ENCODE peak calls at places on chromosomes 11 and 22, in six cellular contexts. U, Y, M, K, G and R are unnamed samples.
A peak's percentile ranks its signal among the peaks of the same experiment; 100 is the strongest.

GRCh38 chr11:62392944-62393628 is 25.7 kb upstream of the SCGB1A1 start:
- DNase-seq in G (peak; percentile 54), M (no peak), K (peak; percentile 47), Y (no peak), U (no peak), R (no peak)

GRCh38 chr11:130189492-130190210 is 30.1 kb downstream of the ST14 start:
- DNase-seq in U (no peak), M (no peak), Y (no peak), G (no peak), K (no peak), R (no peak)

GRCh38 chr22:40001800-40002577 is 7.2 kb downstream of the FAM83F start:
- DNase-seq in Y (no peak), M (no peak), U (no peak), K (no peak), G (no peak), R (no peak)

GRCh38 chr11:24046731-24047130 is 450.1 kb upstream of the LUZP2 start:
- DNase-seq in Y (no peak), K (no peak), M (no peak), U (no peak), G (no peak), R (peak; percentile 4)

GRCh38 chr11:118651820-118652219 is 27.6 kb downstream of the TREH start:
- DNase-seq in G (no peak), M (no peak), K (no peak), U (no peak), Y (no peak), R (no peak)

GRCh38 chr22:46149998-46150549 is at the start of gene PPARA:
- DNase-seq in K (peak; percentile 84), M (peak; percentile 81), G (peak; percentile 68), Y (peak; percentile 90), U (peak; percentile 80), R (peak; percentile 74)

GRCh38 chr11:57213282-57214086 is 23.6 kb downstream of the APLNR start:
- DNase-seq in Y (no peak), M (no peak), U (no peak), G (no peak), K (no peak), R (peak; percentile 55)

GRCh38 chr11:45660717-45661416 is 4.6 kb downstream of the CHST1 start:
- DNase-seq in M (no peak), U (no peak), Y (no peak), K (no peak), G (no peak), R (no peak)

GRCh38 chr11:8650401-8650990 is 32.0 kb downstream of the TRIM66 start:
- DNase-seq in G (no peak), M (no peak), Y (no peak), U (no peak), K (no peak), R (peak; percentile 52)